ENCODE peak calls at places on chromosomes 3 and 15, in nine cellular contexts. I is ovary; N is activated CD8-positive, alpha-beta T cell treated with anti-CD3 and anti-CD28 coated beads for 36 hours; P is NCI-H774; X is WERI-Rb-1; T is endothelial cell; S is mucosa of gallbladder; R is stromal cell of bone marrow; Z is HCT116. C is an unnamed sample.

GRCh38 chr3:146517684-146518435 is 26.5 kb downstream of the PLSCR1 start:
- DNase-seq in I (no peak), N (no peak), P (peak), X (no peak), T (no peak), S (no peak), R (no peak), Z (no peak), C (no peak)

GRCh38 chr3:8589880-8590556 is 54.6 kb downstream of the SSUH2 start:
- DNase-seq in I (no peak), N (no peak), P (no peak), X (no peak), T (no peak), S (no peak), R (no peak), Z (no peak), C (no peak)

GRCh38 chr15:32774022-32774421 is 56.2 kb downstream of the GREM1 start:
- DNase-seq in I (no peak), N (no peak), P (no peak), X (no peak), T (no peak), S (no peak), R (peak), Z (no peak), C (peak)

GRCh38 chr15:35827949-35828348 is 282.0 kb upstream of the DPH6 start:
- DNase-seq in I (no peak), N (no peak), P (no peak), X (no peak), T (no peak), S (no peak), R (no peak), Z (no peak), C (no peak)

GRCh38 chr3:184255291-184256039 is 5.9 kb downstream of the CAMK2N2 start:
- DNase-seq in I (no peak), N (peak), P (no peak), X (peak), T (no peak), S (no peak), R (no peak), Z (no peak), C (no peak)

GRCh38 chr3:168100777-168101492 is 5.2 kb upstream of the GOLIM4 start:
- DNase-seq in I (no peak), N (no peak), P (no peak), X (no peak), T (no peak), S (no peak), R (peak), Z (no peak), C (no peak)

GRCh38 chr3:36991923-36992805 is 767 bp downstream of the EPM2AIP1 start:
- DNase-seq in I (no peak), N (peak), P (no peak), X (no peak), T (peak), S (no peak), R (peak), Z (no peak), C (peak)

GRCh38 chr3:52606373-52607085 is 70.1 kb downstream of the UQCC5 start:
- DNase-seq in I (no peak), N (no peak), P (peak), X (no peak), T (no peak), S (peak), R (no peak), Z (peak), C (no peak)

GRCh38 chr15:63466378-63467192 is 37.8 kb upstream of the USP3 start:
- DNase-seq in I (no peak), N (peak), P (peak), X (peak), T (peak), S (peak), R (peak), Z (peak), C (no peak)

C was measured in AG09319.